ENCODE peak calls at places on chromosome 7, in five cellular contexts. Z, Y, W, H and C are unnamed samples.

GRCh38 chr7:24827027-24827426 is 69.8 kb upstream of the GSDME start:
- DNase-seq in H (no peak), W (no peak), Z (no peak), Y (no peak), C (no peak)

GRCh38 chr7:153381275-153382119 is 621.9 kb downstream of the ACTR3B start:
- DNase-seq in W (peak), Y (no peak), H (no peak), Z (peak), C (no peak)

GRCh38 chr7:50310361-50310760 is 5.8 kb downstream of the IKZF1 start:
- DNase-seq in H (no peak), Y (no peak), W (no peak), Z (no peak), C (no peak)

GRCh38 chr7:116899308-116899707 is 36.9 kb downstream of the CAPZA2 start:
- DNase-seq in W (no peak), H (no peak), Z (no peak), Y (no peak), C (no peak)

GRCh38 chr7:99379043-99379577 is 4.6 kb downstream of the ARPC1B start:
- DNase-seq in Z (no peak), H (no peak), W (peak), Y (no peak), C (no peak)

GRCh38 chr7:82443044-82443800 is at the start of gene CACNA2D1:
- DNase-seq in Z (peak), W (no peak), H (no peak), Y (peak), C (peak)

GRCh38 chr7:133530682-133531081 is 277.8 kb downstream of the EXOC4 start:
- DNase-seq in W (no peak), Z (no peak), H (no peak), Y (no peak), C (no peak)

GRCh38 chr7:1927942-1928341 is 257.9 kb downstream of the ELFN1 start:
- DNase-seq in W (no peak), Z (no peak), H (no peak), Y (no peak), C (no peak)

GRCh38 chr7:29464693-29465092 is 98.9 kb upstream of the PRR15 start:
- DNase-seq in H (no peak), Z (no peak), Y (no peak), W (no peak), C (no peak)

GRCh38 chr7:30920584-30921539 is 9.2 kb downstream of the AQP1 start:
- DNase-seq in Y (no peak), H (no peak), Z (peak), W (no peak), C (peak)

GRCh38 chr7:4775281-4776159 is at the start of gene AP5Z1:
- DNase-seq in Z (peak), W (peak), H (peak), Y (peak), C (peak)

GRCh38 chr7:27130540-27131389 is at the start of gene HOXA4:
- DNase-seq in W (peak), Z (no peak), H (peak), Y (peak), C (peak)

GRCh38 chr7:30779574-30779973 is 8.4 kb downstream of the MINDY4 start:
- DNase-seq in W (no peak), Y (no peak), Z (no peak), H (no peak), C (no peak)

GRCh38 chr7:23462846-23463245 is 7.4 kb downstream of the IGF2BP3 start:
- DNase-seq in Z (no peak), W (peak), Y (no peak), H (no peak), C (no peak)

GRCh38 chr7:50807026-50807730 is 24.5 kb upstream of the GRB10 start:
- DNase-seq in Z (no peak), Y (no peak), H (no peak), W (no peak), C (no peak)

GRCh38 chr7:16212032-16212431 is 209.3 kb downstream of the CRPPA start:
- DNase-seq in Y (no peak), H (no peak), Z (no peak), W (no peak), C (no peak)

GRCh38 chr7:121561717-121562116 is 165.6 kb upstream of the FAM3C start:
- DNase-seq in Y (no peak), W (no peak), H (no peak), Z (peak), C (no peak)

GRCh38 chr7:55774327-55775050 is 88.1 kb downstream of the SEPTIN14 start:
- DNase-seq in H (no peak), W (no peak), Z (no peak), Y (peak), C (no peak)

GRCh38 chr7:17815318-17815717 is 125.0 kb downstream of the SNX13 start:
- DNase-seq in Z (no peak), H (no peak), Y (no peak), W (no peak), C (no peak)

GRCh38 chr7:23454880-23455526 is 15.3 kb downstream of the IGF2BP3 start:
- DNase-seq in Z (no peak), H (no peak), W (no peak), Y (no peak), C (peak)

GRCh38 chr7:44087914-44088838 is 5.8 kb upstream of the POLM start:
- DNase-seq in Y (no peak), Z (no peak), H (no peak), W (peak), C (no peak)

GRCh38 chr7:58086871-58087535 is 637.0 kb downstream of the ZNF716 start:
- DNase-seq in Y (no peak), W (no peak), H (no peak), Z (peak), C (peak)

GRCh38 chr7:80918406-80918805 is 445 bp downstream of the SEMA3C start:
- DNase-seq in W (no peak), Z (no peak), Y (no peak), H (no peak), C (no peak)

GRCh38 chr7:106056513-106057203 is 55.5 kb downstream of the SYPL1 start:
- DNase-seq in W (peak), Z (peak), H (peak), Y (no peak), C (peak)

GRCh38 chr7:5413449-5413786 is 10.2 kb downstream of the TNRC18 start:
- DNase-seq in Z (no peak), Y (no peak), W (no peak), H (no peak), C (no peak)

GRCh38 chr7:98423043-98423442 is 22.2 kb upstream of the BAIAP2L1 start:
- DNase-seq in Y (no peak), Z (no peak), H (no peak), W (no peak), C (no peak)

GRCh38 chr7:158834799-158835784 is 5.8 kb upstream of the ESYT2 start:
- DNase-seq in Y (no peak), W (no peak), H (no peak), Z (no peak), C (no peak)

GRCh38 chr7:119665791-119666190 is 607.2 kb upstream of the KCND2 start:
- DNase-seq in Z (no peak), H (no peak), Y (no peak), W (no peak), C (no peak)

GRCh38 chr7:128402346-128402745 is 7.4 kb downstream of the IMPDH1 start:
- DNase-seq in Y (no peak), Z (no peak), W (no peak), H (no peak), C (no peak)